ENCODE peak calls at places on chromosomes 2 and 18, in eight cellular contexts. H, Q, Y, C, M, R, A and O are unnamed samples.

GRCh38 chr2:180419212-180419611 is 412.1 kb upstream of the CWC22 start:
- DNase-seq in H (no peak), Q (no peak), Y (no peak), C (no peak), M (no peak), R (no peak), A (no peak), O (no peak)

GRCh38 chr2:209696836-209697711 is 74.6 kb upstream of the UNC80 start:
- DNase-seq in H (no peak), Q (no peak), Y (peak), C (no peak), M (no peak), R (no peak), A (no peak), O (no peak)

GRCh38 chr2:231902598-231902997 is 23.6 kb downstream of the NPPC start:
- DNase-seq in H (no peak), Q (no peak), Y (no peak), C (no peak), M (no peak), R (no peak), A (no peak), O (no peak)

GRCh38 chr18:46386788-46387187 is 270.2 kb downstream of the LOXHD1 start:
- DNase-seq in H (no peak), Q (no peak), Y (peak), C (peak), M (no peak), R (no peak), A (no peak), O (no peak)

GRCh38 chr18:9838144-9838877 is 47.5 kb upstream of the TXNDC2 start:
- DNase-seq in H (no peak), Q (no peak), Y (no peak), C (peak), M (no peak), R (peak), A (peak), O (peak)

GRCh38 chr2:78061301-78061700 is 539.1 kb upstream of the LRRTM4 start:
- DNase-seq in H (no peak), Q (no peak), Y (no peak), C (peak), M (no peak), R (no peak), A (no peak), O (no peak)

GRCh38 chr2:49028101-49028500 is 126.2 kb downstream of the FSHR start:
- DNase-seq in H (no peak), Q (no peak), Y (no peak), C (no peak), M (no peak), R (no peak), A (no peak), O (no peak)

GRCh38 chr2:152611458-152612231 is 105.6 kb downstream of the PRPF40A start:
- DNase-seq in H (no peak), Q (no peak), Y (peak), C (peak), M (no peak), R (peak), A (no peak), O (no peak)

GRCh38 chr2:233273120-233273519 is 21.6 kb downstream of the ATG16L1 start:
- DNase-seq in H (no peak), Q (no peak), Y (no peak), C (no peak), M (no peak), R (no peak), A (no peak), O (no peak)

GRCh38 chr2:120834206-120834605 is 98.5 kb downstream of the GLI2 start:
- DNase-seq in H (no peak), Q (no peak), Y (no peak), C (no peak), M (no peak), R (no peak), A (no peak), O (no peak)

GRCh38 chr2:226031962-226032441 is 632.5 kb downstream of the NYAP2 start:
- DNase-seq in H (no peak), Q (no peak), Y (peak), C (peak), M (no peak), R (no peak), A (no peak), O (no peak)

GRCh38 chr2:105751272-105751671 is 6.6 kb downstream of the NCK2 start:
- DNase-seq in H (no peak), Q (no peak), Y (no peak), C (no peak), M (no peak), R (no peak), A (no peak), O (no peak)

GRCh38 chr2:176479961-176480360 is 210.7 kb downstream of the MTX2 start:
- DNase-seq in H (no peak), Q (no peak), Y (no peak), C (peak), M (no peak), R (no peak), A (no peak), O (no peak)

GRCh38 chr18:6396276-6396675 is 18.4 kb downstream of the L3MBTL4 start:
- DNase-seq in H (no peak), Q (no peak), Y (no peak), C (no peak), M (no peak), R (no peak), A (no peak), O (no peak)

GRCh38 chr2:79271456-79271855 is 111.9 kb upstream of the REG3A start:
- DNase-seq in H (no peak), Q (no peak), Y (no peak), C (no peak), M (no peak), R (no peak), A (no peak), O (no peak)

GRCh38 chr18:1047406-1047805 is 142.7 kb downstream of the ADCYAP1 start:
- DNase-seq in H (no peak), Q (no peak), Y (peak), C (peak), M (no peak), R (no peak), A (no peak), O (no peak)

GRCh38 chr18:21996261-21996892 is 173.0 kb upstream of the GATA6 start:
- DNase-seq in H (no peak), Q (no peak), Y (no peak), C (no peak), M (no peak), R (no peak), A (no peak), O (no peak)

GRCh38 chr2:240269380-240269779 is 128.9 kb upstream of the OTOS start:
- DNase-seq in H (no peak), Q (no peak), Y (no peak), C (no peak), M (no peak), R (no peak), A (no peak), O (no peak)

GRCh38 chr2:27776097-27776496 is 4.6 kb downstream of the MRPL33 start:
- DNase-seq in H (no peak), Q (no peak), Y (peak), C (peak), M (no peak), R (no peak), A (no peak), O (no peak)

GRCh38 chr2:171432969-171433762 is 624 bp downstream of the METTL8 start:
- DNase-seq in H (peak), Q (no peak), Y (peak), C (peak), M (no peak), R (peak), A (peak), O (peak)

GRCh38 chr2:618591-618990 is 58.6 kb downstream of the TMEM18 start:
- DNase-seq in H (no peak), Q (no peak), Y (no peak), C (no peak), M (no peak), R (no peak), A (no peak), O (no peak)

GRCh38 chr2:172856561-172856960 is 120.9 kb downstream of the RAPGEF4 start:
- DNase-seq in H (no peak), Q (no peak), Y (no peak), C (no peak), M (no peak), R (no peak), A (no peak), O (no peak)

GRCh38 chr2:21251216-21251971 is 127.6 kb downstream of the TDRD15 start:
- DNase-seq in H (no peak), Q (no peak), Y (no peak), C (no peak), M (no peak), R (no peak), A (peak), O (no peak)

GRCh38 chr2:227460079-227460485 is 11.9 kb upstream of the AGFG1 start:
- DNase-seq in H (peak), Q (no peak), Y (peak), C (peak), M (no peak), R (peak), A (no peak), O (no peak)

GRCh38 chr18:58196164-58196563 is 152.1 kb downstream of the NEDD4L start:
- DNase-seq in H (no peak), Q (no peak), Y (peak), C (no peak), M (no peak), R (no peak), A (no peak), O (no peak)

GRCh38 chr2:45841752-45842407 is 190.4 kb downstream of the PRKCE start:
- DNase-seq in H (no peak), Q (no peak), Y (no peak), C (no peak), M (no peak), R (no peak), A (no peak), O (no peak)

GRCh38 chr2:31347788-31348187 is 66.8 kb downstream of the XDH start:
- DNase-seq in H (no peak), Q (no peak), Y (peak), C (peak), M (no peak), R (peak), A (no peak), O (no peak)